ENCODE peak calls at places on chromosomes 5 and 9, in four cellular contexts. One of them, this sample, is unnamed.

GRCh38 chr9:127074561-127075548 is 47.6 kb downstream of the ANGPTL2 start:
- DNase-seq in body of pancreas: no peak
- DNase-seq in ovary: no peak
- DNase-seq in stomach: no peak
- DNase-seq in this sample: no peak

GRCh38 chr5:385321-385720 is 57.7 kb upstream of the EXOC3 start:
- DNase-seq in body of pancreas: no peak
- DNase-seq in ovary: no peak
- DNase-seq in stomach: no peak
- DNase-seq in this sample: no peak

GRCh38 chr5:120823316-120823715 is 359.2 kb downstream of the PRR16 start:
- DNase-seq in body of pancreas: no peak
- DNase-seq in ovary: no peak
- DNase-seq in stomach: no peak
- DNase-seq in this sample: no peak

GRCh38 chr5:95779611-95780010 is 42.9 kb downstream of the GLRX start:
- DNase-seq in body of pancreas: no peak
- DNase-seq in ovary: no peak
- DNase-seq in stomach: no peak
- DNase-seq in this sample: no peak

GRCh38 chr9:126844085-126844484 is 16.4 kb upstream of the ZBTB34 start:
- DNase-seq in body of pancreas: no peak
- DNase-seq in ovary: no peak
- DNase-seq in stomach: no peak
- DNase-seq in this sample: no peak

GRCh38 chr5:19319252-19319651 is 668.7 kb downstream of the CDH18 start:
- DNase-seq in body of pancreas: no peak
- DNase-seq in ovary: no peak
- DNase-seq in stomach: no peak
- DNase-seq in this sample: no peak

GRCh38 chr9:19087601-19088000 is 15.1 kb downstream of the HAUS6 start:
- DNase-seq in body of pancreas: no peak
- DNase-seq in ovary: peak
- DNase-seq in stomach: no peak
- DNase-seq in this sample: no peak

GRCh38 chr9:116959775-116960174 is 272.7 kb downstream of the TRIM32 start:
- DNase-seq in body of pancreas: no peak
- DNase-seq in ovary: no peak
- DNase-seq in stomach: no peak
- DNase-seq in this sample: no peak

GRCh38 chr5:80318212-80318611 is 1.6 kb upstream of the SPZ1 start:
- DNase-seq in body of pancreas: no peak
- DNase-seq in ovary: peak
- DNase-seq in stomach: no peak
- DNase-seq in this sample: no peak

GRCh38 chr9:130743644-130744043 is 50.1 kb downstream of the EXOSC2 start:
- DNase-seq in body of pancreas: no peak
- DNase-seq in ovary: no peak
- DNase-seq in stomach: no peak
- DNase-seq in this sample: no peak

GRCh38 chr9:126853667-126854066 is 6.8 kb upstream of the ZBTB34 start:
- DNase-seq in body of pancreas: no peak
- DNase-seq in ovary: no peak
- DNase-seq in stomach: no peak
- DNase-seq in this sample: no peak

GRCh38 chr9:32502996-32503395 is 23.0 kb downstream of the RIGI start:
- DNase-seq in body of pancreas: no peak
- DNase-seq in ovary: no peak
- DNase-seq in stomach: no peak
- DNase-seq in this sample: no peak

DNA sequence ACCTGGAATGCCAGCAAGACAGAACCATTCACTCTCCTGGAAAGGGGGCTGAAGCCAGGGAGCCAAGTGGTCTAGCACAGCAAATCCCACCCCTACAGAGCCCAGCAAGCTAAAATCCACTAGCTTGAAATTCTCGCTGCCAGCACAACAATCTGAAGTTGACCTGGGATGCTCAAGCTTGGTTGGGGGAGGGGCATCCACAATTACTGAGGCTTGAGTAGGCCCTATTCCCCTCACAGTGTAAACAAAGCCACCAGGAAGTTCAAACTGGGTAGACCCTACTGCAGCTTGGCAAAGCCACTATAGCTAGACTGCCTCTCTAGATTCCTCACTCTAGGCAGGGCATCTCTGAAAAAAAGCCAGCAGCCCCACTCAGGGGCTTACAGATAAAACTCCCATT is 17.3 kb downstream of the RIGI start:
- DNase-seq in body of pancreas: no peak
- DNase-seq in ovary: no peak
- DNase-seq in stomach: no peak
- DNase-seq in this sample: no peak
- TF ChIP-seq POLR2A in body of pancreas: no peak
- TF ChIP-seq POLR2A in ovary: no peak
- TF ChIP-seq POLR2A in stomach: no peak
- TF ChIP-seq POLR2A in this sample: no peak

DNA sequence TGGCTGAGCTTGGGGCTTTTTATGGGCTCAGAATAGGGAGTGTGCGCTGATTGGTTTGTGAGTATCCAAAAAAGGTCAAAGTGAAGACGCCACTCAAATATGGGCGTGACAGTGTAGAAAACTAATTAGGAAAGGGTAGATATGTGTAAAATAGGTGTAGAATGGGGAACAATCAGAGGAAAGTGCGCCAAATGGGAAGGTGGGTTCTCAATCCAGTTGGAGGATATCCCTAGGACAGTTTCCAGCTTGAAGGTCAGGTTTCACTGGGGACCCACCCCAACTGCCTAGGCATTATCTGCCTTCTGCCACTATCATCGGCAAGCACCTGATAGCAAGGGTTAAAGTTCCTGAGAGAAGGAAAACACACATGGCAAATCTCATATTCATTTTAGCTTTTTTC is 9.3 kb upstream of the MOCS2 start:
- DNase-seq in body of pancreas: no peak
- DNase-seq in ovary: no peak
- DNase-seq in stomach: no peak
- DNase-seq in this sample: no peak
- TF ChIP-seq POLR2A in body of pancreas: no peak
- TF ChIP-seq POLR2A in ovary: no peak
- TF ChIP-seq POLR2A in stomach: no peak
- TF ChIP-seq POLR2A in this sample: no peak

GRCh38 chr5:115264786-115265185 is 2.1 kb upstream of the PGGT1B start:
- DNase-seq in body of pancreas: no peak
- DNase-seq in ovary: no peak
- DNase-seq in stomach: no peak
- DNase-seq in this sample: no peak

GRCh38 chr5:115262066-115262404 is 642 bp downstream of the PGGT1B start:
- DNase-seq in body of pancreas: no peak
- DNase-seq in ovary: no peak
- DNase-seq in stomach: no peak
- DNase-seq in this sample: no peak

GRCh38 chr5:115260248-115260647 is 2.4 kb downstream of the PGGT1B start:
- DNase-seq in body of pancreas: no peak
- DNase-seq in ovary: no peak
- DNase-seq in stomach: no peak
- DNase-seq in this sample: no peak

GRCh38 chr5:115265220-115265619 is 2.5 kb upstream of the PGGT1B start:
- DNase-seq in body of pancreas: no peak
- DNase-seq in ovary: no peak
- DNase-seq in stomach: no peak
- DNase-seq in this sample: no peak

DNA sequence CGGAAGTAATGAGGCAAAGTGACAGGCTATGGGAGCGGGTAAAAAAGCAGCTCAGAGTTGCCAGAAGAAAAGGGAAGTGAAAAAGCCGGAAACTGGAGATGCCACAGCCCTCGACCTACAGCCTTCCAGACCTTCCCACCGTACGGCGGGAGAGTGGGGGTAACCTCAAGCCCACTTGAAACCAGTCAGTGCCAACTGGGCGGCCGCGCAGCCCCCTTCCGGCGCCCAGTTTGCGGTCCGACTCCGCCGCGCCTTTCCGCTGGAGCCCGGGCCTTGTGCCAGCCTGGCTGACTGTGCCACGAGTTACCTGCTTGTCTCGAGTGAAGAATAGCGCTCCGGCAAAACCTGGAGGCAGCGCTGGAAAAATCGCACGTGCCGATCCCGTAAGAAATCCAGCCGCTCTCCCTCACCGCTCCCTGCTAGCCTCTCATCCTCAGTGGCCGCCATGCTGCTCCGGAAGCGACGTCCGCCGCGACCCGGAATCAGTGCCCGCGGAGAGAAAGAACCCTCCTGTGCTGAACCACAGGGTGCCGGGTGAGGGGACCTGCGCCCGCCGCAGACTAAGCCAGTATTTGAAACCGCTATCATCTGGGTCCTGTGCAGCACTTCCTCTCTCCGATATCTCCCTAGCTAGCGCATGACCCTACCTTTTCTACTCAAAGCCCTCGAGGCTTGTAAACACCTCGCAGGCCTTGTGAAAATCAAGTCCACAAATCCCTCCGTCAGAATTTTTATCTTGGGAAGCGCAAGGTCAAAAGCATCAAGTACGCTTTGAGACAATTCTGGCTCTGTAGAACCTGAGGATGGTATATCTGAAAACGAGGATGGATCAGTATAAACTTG is at the start of gene PGGT1B:
- DNase-seq in body of pancreas: peak
- DNase-seq in ovary: peak
- DNase-seq in stomach: peak
- DNase-seq in this sample: peak
- TF ChIP-seq POLR2A in body of pancreas: peak
- TF ChIP-seq POLR2A in ovary: no peak
- TF ChIP-seq POLR2A in stomach: no peak
- TF ChIP-seq POLR2A in this sample: no peak

GRCh38 chr5:119070828-119071572 is at the start of gene DMXL1:
- DNase-seq in body of pancreas: peak
- DNase-seq in ovary: peak
- DNase-seq in stomach: peak
- DNase-seq in this sample: peak
- TF ChIP-seq POLR2A in body of pancreas: peak
- TF ChIP-seq POLR2A in ovary: peak
- TF ChIP-seq POLR2A in stomach: peak
- TF ChIP-seq POLR2A in this sample: peak

GRCh38 chr5:35284364-35284763 is 54.1 kb upstream of the PRLR start:
- DNase-seq in body of pancreas: no peak
- DNase-seq in ovary: no peak
- DNase-seq in stomach: no peak
- DNase-seq in this sample: no peak

GRCh38 chr5:35285011-35285410 is 54.7 kb upstream of the PRLR start:
- DNase-seq in body of pancreas: no peak
- DNase-seq in ovary: no peak
- DNase-seq in stomach: no peak
- DNase-seq in this sample: no peak

GRCh38 chr5:35281613-35282012 is 51.3 kb upstream of the PRLR start:
- DNase-seq in body of pancreas: no peak
- DNase-seq in ovary: no peak
- DNase-seq in stomach: no peak
- DNase-seq in this sample: no peak

GRCh38 chr5:35285435-35285834 is 55.1 kb upstream of the PRLR start:
- DNase-seq in body of pancreas: no peak
- DNase-seq in ovary: no peak
- DNase-seq in stomach: no peak
- DNase-seq in this sample: no peak

DNA sequence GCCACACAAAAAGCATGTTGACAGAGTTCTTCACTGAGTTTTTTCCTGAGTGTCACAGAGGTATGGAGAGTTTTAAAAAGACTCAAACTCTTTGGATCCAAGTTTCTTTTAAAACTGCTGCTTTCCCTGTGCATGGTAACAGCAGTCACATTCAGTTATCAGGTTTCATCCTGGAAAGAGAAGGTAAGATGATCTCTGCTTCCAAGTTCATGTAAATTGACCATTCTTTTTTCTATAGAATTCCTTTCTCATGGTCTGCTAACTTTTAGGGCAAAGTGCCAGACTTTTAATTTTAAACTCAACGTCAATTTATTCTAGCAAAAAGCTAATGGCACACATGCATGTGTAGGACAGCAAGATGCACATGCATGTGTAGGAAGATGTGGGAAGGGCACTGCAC is 52.5 kb upstream of the PRLR start:
- DNase-seq in body of pancreas: no peak
- DNase-seq in ovary: no peak
- DNase-seq in stomach: no peak
- DNase-seq in this sample: no peak
- TF ChIP-seq POLR2A in body of pancreas: no peak
- TF ChIP-seq POLR2A in ovary: no peak
- TF ChIP-seq POLR2A in stomach: no peak
- TF ChIP-seq POLR2A in this sample: no peak

DNA sequence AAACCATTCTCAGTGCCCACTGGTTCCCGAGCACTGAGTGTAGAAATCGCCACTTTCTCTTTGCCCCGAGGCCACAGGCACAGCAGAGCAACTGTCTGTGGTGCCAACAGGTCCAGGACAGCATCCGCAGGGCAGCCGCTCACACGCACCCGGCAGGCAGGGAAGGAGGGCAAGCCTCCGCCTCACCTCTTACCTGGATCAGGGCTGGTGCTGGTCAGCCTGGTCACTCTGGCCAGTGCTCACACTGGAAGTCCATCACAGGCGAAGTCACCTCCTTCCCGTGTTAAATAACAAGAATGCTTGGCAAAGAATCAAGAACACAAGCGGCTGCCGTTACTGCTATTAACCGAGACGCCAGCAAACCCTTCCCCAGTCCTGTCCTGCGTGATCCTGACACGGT is 13.7 kb downstream of the DIPK1B start:
- DNase-seq in body of pancreas: no peak
- DNase-seq in ovary: no peak
- DNase-seq in stomach: no peak
- DNase-seq in this sample: no peak
- TF ChIP-seq POLR2A in body of pancreas: no peak
- TF ChIP-seq POLR2A in ovary: no peak
- TF ChIP-seq POLR2A in stomach: no peak
- TF ChIP-seq POLR2A in this sample: no peak

DNA sequence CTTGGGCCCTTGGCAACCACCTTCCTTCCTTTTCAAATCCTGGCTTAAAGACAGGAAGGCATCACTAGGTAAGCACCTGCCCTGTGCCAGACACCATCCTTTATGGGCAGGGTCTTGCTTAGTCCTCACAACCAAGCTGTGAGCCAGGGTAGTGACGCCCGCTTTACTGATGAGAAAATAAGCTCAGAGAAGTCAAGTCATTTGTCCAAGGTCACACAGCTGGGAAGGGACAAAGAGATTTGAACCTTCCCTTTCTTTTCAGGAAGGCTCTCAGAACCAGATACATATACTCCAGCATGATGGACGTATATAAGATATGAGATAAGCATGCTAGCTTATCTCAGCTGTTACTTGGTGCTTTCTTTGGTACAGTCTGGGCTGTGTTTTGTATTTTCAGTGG is 76.9 kb downstream of the SH3PXD2B start:
- DNase-seq in body of pancreas: no peak
- DNase-seq in ovary: no peak
- DNase-seq in stomach: no peak
- DNase-seq in this sample: no peak
- TF ChIP-seq POLR2A in body of pancreas: no peak
- TF ChIP-seq POLR2A in ovary: no peak
- TF ChIP-seq POLR2A in stomach: no peak
- TF ChIP-seq POLR2A in this sample: no peak

This sample was measured in suprapubic skin.